ENCODE peak calls at places on chromosomes 3 and 15, in nine cellular contexts. One of them, this sample, is unnamed.

GRCh38 chr3:64906011-64906410 is 218.2 kb upstream of the ADAMTS9 start:
- DNase-seq in adrenal gland: peak; percentile 16
- DNase-seq in PC-9: no peak
- DNase-seq in hepatocyte: no peak
- DNase-seq in BE2C: peak; percentile 34
- DNase-seq in left ventricle myocardium inferior: no peak
- DNase-seq in spleen: no peak
- DNase-seq in HCT116: no peak
- DNase-seq in upper lobe of right lung: no peak
- DNase-seq in this sample: no peak

GRCh38 chr3:130546920-130547679 is 30.1 kb downstream of the COL6A6 start:
- DNase-seq in adrenal gland: no peak
- DNase-seq in PC-9: no peak
- DNase-seq in hepatocyte: no peak
- DNase-seq in BE2C: no peak
- DNase-seq in left ventricle myocardium inferior: no peak
- DNase-seq in spleen: no peak
- DNase-seq in HCT116: no peak
- DNase-seq in upper lobe of right lung: no peak
- DNase-seq in this sample: no peak

GRCh38 chr15:66138096-66138783 is 115.3 kb downstream of the MEGF11 start:
- DNase-seq in adrenal gland: peak; percentile 57
- DNase-seq in PC-9: no peak
- DNase-seq in hepatocyte: no peak
- DNase-seq in BE2C: peak; percentile 49
- DNase-seq in left ventricle myocardium inferior: peak; percentile 41
- DNase-seq in spleen: no peak
- DNase-seq in HCT116: no peak
- DNase-seq in upper lobe of right lung: no peak
- DNase-seq in this sample: no peak

GRCh38 chr3:32814371-32814770 is 3.4 kb upstream of the TRIM71 start:
- DNase-seq in adrenal gland: no peak
- DNase-seq in PC-9: no peak
- DNase-seq in hepatocyte: no peak
- DNase-seq in BE2C: no peak
- DNase-seq in left ventricle myocardium inferior: no peak
- DNase-seq in spleen: no peak
- DNase-seq in HCT116: no peak
- DNase-seq in upper lobe of right lung: no peak
- DNase-seq in this sample: no peak

GRCh38 chr3:13047296-13048165 is 25.7 kb downstream of the IQSEC1 start:
- DNase-seq in adrenal gland: no peak
- DNase-seq in PC-9: no peak
- DNase-seq in hepatocyte: no peak
- DNase-seq in BE2C: no peak
- DNase-seq in left ventricle myocardium inferior: no peak
- DNase-seq in spleen: no peak
- DNase-seq in HCT116: no peak
- DNase-seq in upper lobe of right lung: no peak
- DNase-seq in this sample: no peak

GRCh38 chr3:127172670-127173515 is 20.0 kb upstream of the PRR23E start:
- DNase-seq in adrenal gland: peak; percentile 15
- DNase-seq in PC-9: no peak
- DNase-seq in hepatocyte: peak; percentile 52
- DNase-seq in BE2C: peak; percentile 97
- DNase-seq in left ventricle myocardium inferior: no peak
- DNase-seq in spleen: peak; percentile 54
- DNase-seq in HCT116: no peak
- DNase-seq in upper lobe of right lung: peak; percentile 49
- DNase-seq in this sample: no peak

GRCh38 chr15:58517252-58517681 is 85.5 kb downstream of the LIPC start:
- DNase-seq in adrenal gland: no peak
- DNase-seq in PC-9: no peak
- DNase-seq in hepatocyte: no peak
- DNase-seq in BE2C: no peak
- DNase-seq in left ventricle myocardium inferior: no peak
- DNase-seq in spleen: no peak
- DNase-seq in HCT116: peak; percentile 6
- DNase-seq in upper lobe of right lung: no peak
- DNase-seq in this sample: no peak

GRCh38 chr3:13546667-13547171 is 2.2 kb upstream of the FBLN2 start:
- DNase-seq in adrenal gland: peak; percentile 48
- DNase-seq in PC-9: peak; percentile 62
- DNase-seq in hepatocyte: peak; percentile 60
- DNase-seq in BE2C: peak; percentile 45
- DNase-seq in left ventricle myocardium inferior: peak; percentile 72
- DNase-seq in spleen: no peak
- DNase-seq in HCT116: no peak
- DNase-seq in upper lobe of right lung: no peak
- DNase-seq in this sample: peak; percentile 79

GRCh38 chr3:160402249-160403027 is 3.0 kb downstream of the SMC4 start:
- DNase-seq in adrenal gland: no peak
- DNase-seq in PC-9: no peak
- DNase-seq in hepatocyte: no peak
- DNase-seq in BE2C: no peak
- DNase-seq in left ventricle myocardium inferior: no peak
- DNase-seq in spleen: no peak
- DNase-seq in HCT116: no peak
- DNase-seq in upper lobe of right lung: no peak
- DNase-seq in this sample: no peak

GRCh38 chr3:172241385-172241784 is 202.0 kb downstream of the FNDC3B start:
- DNase-seq in adrenal gland: no peak
- DNase-seq in PC-9: no peak
- DNase-seq in hepatocyte: no peak
- DNase-seq in BE2C: no peak
- DNase-seq in left ventricle myocardium inferior: no peak
- DNase-seq in spleen: no peak
- DNase-seq in HCT116: no peak
- DNase-seq in upper lobe of right lung: no peak
- DNase-seq in this sample: no peak

GRCh38 chr3:189458536-189458935 is 172.7 kb upstream of the TP63 start:
- DNase-seq in adrenal gland: peak; percentile 52
- DNase-seq in PC-9: peak; percentile 84
- DNase-seq in hepatocyte: peak; percentile 36
- DNase-seq in BE2C: peak; percentile 71
- DNase-seq in left ventricle myocardium inferior: no peak
- DNase-seq in spleen: no peak
- DNase-seq in HCT116: no peak
- DNase-seq in upper lobe of right lung: no peak
- DNase-seq in this sample: no peak

GRCh38 chr3:82376883-82377282 is 615.4 kb upstream of the GBE1 start:
- DNase-seq in adrenal gland: no peak
- DNase-seq in PC-9: no peak
- DNase-seq in hepatocyte: no peak
- DNase-seq in BE2C: no peak
- DNase-seq in left ventricle myocardium inferior: no peak
- DNase-seq in spleen: no peak
- DNase-seq in HCT116: peak; percentile 4
- DNase-seq in upper lobe of right lung: no peak
- DNase-seq in this sample: no peak

GRCh38 chr3:45414341-45414740 is 26.0 kb downstream of the LARS2 start:
- DNase-seq in adrenal gland: no peak
- DNase-seq in PC-9: no peak
- DNase-seq in hepatocyte: no peak
- DNase-seq in BE2C: no peak
- DNase-seq in left ventricle myocardium inferior: no peak
- DNase-seq in spleen: no peak
- DNase-seq in HCT116: no peak
- DNase-seq in upper lobe of right lung: no peak
- DNase-seq in this sample: no peak
- TF ChIP-seq CTCF in adrenal gland: no peak
- TF ChIP-seq CTCF in PC-9: no peak
- TF ChIP-seq CTCF in hepatocyte: no peak
- TF ChIP-seq CTCF in BE2C: no peak
- TF ChIP-seq CTCF in left ventricle myocardium inferior: no peak
- TF ChIP-seq CTCF in spleen: no peak
- TF ChIP-seq CTCF in HCT116: no peak
- TF ChIP-seq CTCF in upper lobe of right lung: no peak
- TF ChIP-seq CTCF in this sample: no peak

GRCh38 chr3:177887475-177887874 is 648.8 kb upstream of the KCNMB2 start:
- DNase-seq in adrenal gland: no peak
- DNase-seq in PC-9: no peak
- DNase-seq in hepatocyte: no peak
- DNase-seq in BE2C: no peak
- DNase-seq in left ventricle myocardium inferior: no peak
- DNase-seq in spleen: no peak
- DNase-seq in HCT116: no peak
- DNase-seq in upper lobe of right lung: no peak
- DNase-seq in this sample: no peak

GRCh38 chr3:177889158-177889557 is 647.1 kb upstream of the KCNMB2 start:
- DNase-seq in adrenal gland: no peak
- DNase-seq in PC-9: no peak
- DNase-seq in hepatocyte: no peak
- DNase-seq in BE2C: no peak
- DNase-seq in left ventricle myocardium inferior: no peak
- DNase-seq in spleen: no peak
- DNase-seq in HCT116: no peak
- DNase-seq in upper lobe of right lung: no peak
- DNase-seq in this sample: no peak

GRCh38 chr3:177894021-177894690 is 642.1 kb upstream of the KCNMB2 start:
- DNase-seq in adrenal gland: no peak
- DNase-seq in PC-9: no peak
- DNase-seq in hepatocyte: no peak
- DNase-seq in BE2C: no peak
- DNase-seq in left ventricle myocardium inferior: no peak
- DNase-seq in spleen: no peak
- DNase-seq in HCT116: no peak
- DNase-seq in upper lobe of right lung: no peak
- DNase-seq in this sample: no peak

GRCh38 chr3:177898185-177898584 is 638.1 kb upstream of the KCNMB2 start:
- DNase-seq in adrenal gland: no peak
- DNase-seq in PC-9: no peak
- DNase-seq in hepatocyte: no peak
- DNase-seq in BE2C: no peak
- DNase-seq in left ventricle myocardium inferior: no peak
- DNase-seq in spleen: no peak
- DNase-seq in HCT116: no peak
- DNase-seq in upper lobe of right lung: no peak
- DNase-seq in this sample: no peak

DNA sequence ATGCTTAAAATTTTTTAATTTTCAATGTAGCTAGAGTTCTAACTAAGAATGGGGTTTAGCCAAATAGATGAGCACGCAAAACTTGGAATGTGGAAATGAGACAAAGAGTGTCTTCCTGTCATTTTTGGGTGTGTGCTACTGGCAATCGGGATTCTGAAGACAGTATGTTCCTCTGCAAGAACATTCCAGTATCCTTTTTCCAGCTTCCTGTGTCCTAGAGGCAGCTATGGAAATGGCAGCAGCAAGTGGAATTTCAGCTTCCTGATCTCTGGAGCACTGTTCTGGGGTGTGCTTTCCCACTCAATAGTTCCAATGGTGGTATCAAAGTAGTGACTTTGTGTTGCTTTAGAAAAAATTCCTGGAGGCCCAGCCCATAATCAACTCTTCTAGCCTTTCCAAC is 642.9 kb upstream of the KCNMB2 start:
- DNase-seq in adrenal gland: no peak
- DNase-seq in PC-9: no peak
- DNase-seq in hepatocyte: no peak
- DNase-seq in BE2C: no peak
- DNase-seq in left ventricle myocardium inferior: no peak
- DNase-seq in spleen: no peak
- DNase-seq in HCT116: peak; percentile 3
- DNase-seq in upper lobe of right lung: no peak
- DNase-seq in this sample: no peak
- H3K4me1 ChIP-seq in adrenal gland: peaks cover 5% of the 10 kb centered on the region
- H3K4me1 ChIP-seq in PC-9: no peaks in the 10 kb centered on the region
- H3K4me1 ChIP-seq in hepatocyte: no peaks in the 10 kb centered on the region
- H3K4me1 ChIP-seq in BE2C: no peaks in the 10 kb centered on the region
- H3K4me1 ChIP-seq in left ventricle myocardium inferior: peaks cover 9% of the 10 kb centered on the region
- H3K4me1 ChIP-seq in spleen: peaks cover 9% of the 10 kb centered on the region
- H3K4me1 ChIP-seq in HCT116: no peaks in the 10 kb centered on the region
- H3K4me1 ChIP-seq in upper lobe of right lung: no peaks in the 10 kb centered on the region
- H3K4me1 ChIP-seq in this sample: no peaks in the 10 kb centered on the region

DNA sequence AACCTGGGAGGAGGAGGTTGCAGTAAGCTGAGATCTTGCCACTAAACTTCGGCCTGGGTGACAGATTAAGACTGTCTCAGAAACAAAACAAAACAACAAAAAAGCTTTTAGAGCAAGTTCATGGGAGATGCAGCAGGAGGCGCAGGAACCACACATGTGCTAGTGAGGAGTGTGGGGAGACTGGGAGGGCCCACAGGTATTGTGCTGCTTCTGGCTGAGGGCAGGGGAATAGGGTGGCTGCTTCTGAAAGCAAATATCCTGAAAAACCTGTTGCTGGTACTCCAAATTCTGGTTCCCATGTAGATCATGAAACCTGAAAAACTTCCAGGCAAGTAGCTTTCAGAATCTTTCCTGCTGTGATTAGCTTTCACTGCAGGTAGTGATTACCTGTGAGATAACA is 22.1 kb downstream of the TYRO3 start:
- DNase-seq in adrenal gland: no peak
- DNase-seq in PC-9: peak; percentile 83
- DNase-seq in hepatocyte: peak; percentile 71
- DNase-seq in BE2C: no peak
- DNase-seq in left ventricle myocardium inferior: no peak
- DNase-seq in spleen: no peak
- DNase-seq in HCT116: peak; percentile 19
- DNase-seq in upper lobe of right lung: no peak
- DNase-seq in this sample: no peak
- TF ChIP-seq CTCF in adrenal gland: no peak
- TF ChIP-seq CTCF in PC-9: peak; percentile 71
- TF ChIP-seq CTCF in hepatocyte: peak; percentile 47
- TF ChIP-seq CTCF in BE2C: peak; percentile 8
- TF ChIP-seq CTCF in left ventricle myocardium inferior: no peak
- TF ChIP-seq CTCF in spleen: no peak
- TF ChIP-seq CTCF in HCT116: peak; percentile 53
- TF ChIP-seq CTCF in upper lobe of right lung: peak; percentile 7
- TF ChIP-seq CTCF in this sample: no peak

DNA sequence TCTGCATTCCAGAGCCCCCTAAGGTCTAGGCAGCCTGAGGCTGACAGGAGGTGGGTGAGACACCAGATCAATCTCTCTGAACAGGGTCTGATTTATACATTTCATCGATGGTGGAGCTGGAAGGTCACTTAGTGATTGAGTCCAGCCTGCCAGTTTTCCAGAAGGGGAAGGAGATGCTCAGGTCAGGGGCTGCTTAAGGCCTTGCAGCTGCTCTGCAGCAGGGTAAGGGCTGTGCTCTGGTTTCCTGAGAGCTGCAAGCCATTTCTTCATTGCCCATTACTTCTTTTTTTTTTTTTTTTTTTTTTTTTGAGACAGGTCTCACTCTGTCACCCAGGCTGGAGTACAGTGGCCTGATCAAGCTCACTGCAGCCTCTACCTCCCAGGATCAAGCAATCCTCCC is 10.7 kb downstream of the TADA3 start:
- DNase-seq in adrenal gland: no peak
- DNase-seq in PC-9: no peak
- DNase-seq in hepatocyte: no peak
- DNase-seq in BE2C: no peak
- DNase-seq in left ventricle myocardium inferior: no peak
- DNase-seq in spleen: peak; percentile 52
- DNase-seq in HCT116: no peak
- DNase-seq in upper lobe of right lung: no peak
- DNase-seq in this sample: no peak
- H3K4me1 ChIP-seq in adrenal gland: peaks cover 51% of the 10 kb centered on the region
- H3K4me1 ChIP-seq in PC-9: no peaks in the 10 kb centered on the region
- H3K4me1 ChIP-seq in hepatocyte: no peaks in the 10 kb centered on the region
- H3K4me1 ChIP-seq in BE2C: peaks cover 3% of the 10 kb centered on the region
- H3K4me1 ChIP-seq in left ventricle myocardium inferior: peaks cover 10% of the 10 kb centered on the region
- H3K4me1 ChIP-seq in spleen: peaks cover 49% of the 10 kb centered on the region
- H3K4me1 ChIP-seq in HCT116: peaks cover 11% of the 10 kb centered on the region
- H3K4me1 ChIP-seq in upper lobe of right lung: peaks cover 21% of the 10 kb centered on the region
- H3K4me1 ChIP-seq in this sample: no peaks in the 10 kb centered on the region

GRCh38 chr15:92205255-92205739 is 188.4 kb upstream of the ST8SIA2 start:
- DNase-seq in adrenal gland: peak; percentile 40
- DNase-seq in PC-9: no peak
- DNase-seq in hepatocyte: peak; percentile 42
- DNase-seq in BE2C: peak; percentile 7
- DNase-seq in left ventricle myocardium inferior: peak; percentile 13
- DNase-seq in spleen: no peak
- DNase-seq in HCT116: no peak
- DNase-seq in upper lobe of right lung: no peak
- DNase-seq in this sample: peak; percentile 25
- TF ChIP-seq CTCF in adrenal gland: peak; percentile 33
- TF ChIP-seq CTCF in PC-9: no peak
- TF ChIP-seq CTCF in hepatocyte: peak; percentile 38
- TF ChIP-seq CTCF in BE2C: peak; percentile 40
- TF ChIP-seq CTCF in left ventricle myocardium inferior: peak; percentile 58
- TF ChIP-seq CTCF in spleen: no peak
- TF ChIP-seq CTCF in HCT116: no peak
- TF ChIP-seq CTCF in upper lobe of right lung: no peak
- TF ChIP-seq CTCF in this sample: no peak

This sample was measured in heart left ventricle.